ENCODE peak calls at places on chromosomes 4 and X, in seven cellular contexts. E is endodermal cell, Q is upper lobe of left lung, S is OCI-LY7, B is endothelial cell of umbilical vein, K is mucosa of descending colon, O is psoas muscle. X is an unnamed sample.

GRCh38 chrX:123487226-123487625 is 245.6 kb downstream of the THOC2 start:
- DNase-seq in E (no peak), Q (no peak), S (no peak), B (no peak), K (no peak), O (no peak), X (no peak)

GRCh38 chr4:38313999-38314561 is 349.9 kb upstream of the KLF3 start:
- DNase-seq in E (no peak), Q (no peak), S (no peak), B (no peak), K (peak; percentile 76), O (no peak), X (no peak)

GRCh38 chrX:106959897-106960296 is 39.7 kb downstream of the CLDN2 start:
- DNase-seq in E (peak; percentile 36), Q (no peak), S (no peak), B (peak; percentile 30), K (peak; percentile 11), O (no peak), X (no peak)

GRCh38 chrX:148380614-148381561 is 119.5 kb upstream of the AFF2 start:
- DNase-seq in E (no peak), Q (no peak), S (peak; percentile 65), B (no peak), K (peak; percentile 13), O (no peak), X (no peak)

GRCh38 chrX:79100791-79101484 is 43.5 kb upstream of the GPR174 start:
- DNase-seq in E (no peak), Q (no peak), S (no peak), B (no peak), K (no peak), O (no peak), X (no peak)

GRCh38 chr4:76781698-76782595 is 116.0 kb downstream of the SOWAHB start:
- DNase-seq in E (peak; percentile 63), Q (no peak), S (no peak), B (no peak), K (no peak), O (no peak), X (no peak)

GRCh38 chrX:13666836-13667235 is 13.9 kb downstream of the TCEANC start:
- DNase-seq in E (no peak), Q (no peak), S (no peak), B (no peak), K (no peak), O (no peak), X (no peak)

GRCh38 chr4:155413451-155413850 is 36.7 kb upstream of the MAP9 start:
- DNase-seq in E (no peak), Q (no peak), S (no peak), B (no peak), K (no peak), O (no peak), X (no peak)

GRCh38 chrX:138858438-138858837 is 146.9 kb upstream of the FGF13 start:
- DNase-seq in E (no peak), Q (no peak), S (no peak), B (no peak), K (no peak), O (no peak), X (no peak)

GRCh38 chr4:92809381-92809780 is 505.6 kb downstream of the GRID2 start:
- DNase-seq in E (no peak), Q (no peak), S (no peak), B (no peak), K (no peak), O (no peak), X (no peak)

GRCh38 chrX:109352121-109352556 is 129.7 kb downstream of the GUCY2F start:
- DNase-seq in E (no peak), Q (no peak), S (no peak), B (no peak), K (no peak), O (no peak), X (no peak)

GRCh38 chrX:109356684-109357083 is 125.2 kb downstream of the GUCY2F start:
- DNase-seq in E (no peak), Q (no peak), S (no peak), B (no peak), K (no peak), O (no peak), X (no peak)

GRCh38 chrX:109362101-109362500 is 119.8 kb downstream of the GUCY2F start:
- DNase-seq in E (no peak), Q (no peak), S (no peak), B (no peak), K (no peak), O (no peak), X (no peak)

GRCh38 chrX:109360301-109360700 is 121.6 kb downstream of the GUCY2F start:
- DNase-seq in E (no peak), Q (no peak), S (no peak), B (no peak), K (no peak), O (no peak), X (no peak)

DNA sequence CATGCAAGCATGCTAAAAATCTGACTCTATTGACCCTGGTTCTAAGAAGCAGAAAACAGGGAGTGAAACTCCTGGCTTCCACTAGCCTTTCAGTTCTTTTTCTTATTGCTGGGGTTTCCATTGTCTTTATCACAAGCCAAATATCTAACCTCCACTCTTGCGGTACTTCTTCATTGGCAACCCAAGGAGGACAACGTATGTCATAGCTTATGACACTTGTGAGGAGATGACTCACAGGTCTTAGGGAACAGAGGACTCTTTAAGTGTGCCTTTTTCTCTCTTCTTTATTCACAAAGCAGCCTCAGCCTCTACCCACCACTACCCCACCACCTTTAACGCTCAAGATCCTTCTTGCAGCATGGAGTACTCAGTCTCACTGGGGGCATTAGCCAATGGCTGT is 124.2 kb downstream of the GUCY2F start:
- DNase-seq in E (no peak), Q (no peak), S (no peak), B (no peak), K (no peak), O (no peak), X (no peak)
- H3K4me1 ChIP-seq in E (no peaks in the 10 kb centered on the region), Q (no peaks in the 10 kb centered on the region), S (no peaks in the 10 kb centered on the region), B (no peaks in the 10 kb centered on the region), K (no peaks in the 10 kb centered on the region), O (no peaks in the 10 kb centered on the region), X (no peaks in the 10 kb centered on the region)

DNA sequence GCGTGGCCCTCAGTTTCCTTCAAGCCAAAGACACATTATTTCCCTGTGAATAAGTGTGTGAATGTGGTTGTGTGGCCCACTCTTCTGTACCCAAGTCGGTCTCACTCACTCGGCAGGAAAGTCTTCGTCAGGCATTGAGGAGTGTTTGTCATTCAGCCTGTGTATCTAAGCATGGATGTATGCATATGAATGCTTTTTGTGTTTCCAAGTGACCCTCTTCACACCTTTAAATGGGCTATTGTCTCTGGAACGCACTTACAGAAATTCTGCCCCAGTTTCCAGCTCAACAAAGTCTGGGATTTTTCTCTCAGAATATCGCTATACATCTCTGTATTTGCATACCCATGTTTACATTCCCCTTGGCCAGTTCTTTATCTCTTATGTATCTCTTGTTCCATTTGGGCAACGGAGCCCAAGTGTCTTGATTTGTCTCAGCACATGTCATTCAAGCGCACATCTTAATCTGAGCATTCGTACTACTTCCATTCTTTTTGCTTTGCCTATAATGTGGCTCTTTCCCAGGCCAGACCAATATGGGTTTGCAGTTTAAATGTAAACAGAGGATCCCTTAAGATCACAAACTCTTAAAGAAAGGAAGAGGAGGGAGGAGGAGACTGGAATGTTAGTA is 4.8 kb downstream of the BCOR start:
- DNase-seq in E (peak; percentile 86), Q (no peak), S (no peak), B (no peak), K (no peak), O (no peak), X (no peak)
- H3K4me1 ChIP-seq in E (no peaks in the 10 kb centered on the region), Q (peaks cover 69% of the 10 kb centered on the region), S (peaks cover 69% of the 10 kb centered on the region), B (peaks cover 17% of the 10 kb centered on the region), K (peaks cover 11% of the 10 kb centered on the region), O (peaks cover 21% of the 10 kb centered on the region), X (no peaks in the 10 kb centered on the region)

DNA sequence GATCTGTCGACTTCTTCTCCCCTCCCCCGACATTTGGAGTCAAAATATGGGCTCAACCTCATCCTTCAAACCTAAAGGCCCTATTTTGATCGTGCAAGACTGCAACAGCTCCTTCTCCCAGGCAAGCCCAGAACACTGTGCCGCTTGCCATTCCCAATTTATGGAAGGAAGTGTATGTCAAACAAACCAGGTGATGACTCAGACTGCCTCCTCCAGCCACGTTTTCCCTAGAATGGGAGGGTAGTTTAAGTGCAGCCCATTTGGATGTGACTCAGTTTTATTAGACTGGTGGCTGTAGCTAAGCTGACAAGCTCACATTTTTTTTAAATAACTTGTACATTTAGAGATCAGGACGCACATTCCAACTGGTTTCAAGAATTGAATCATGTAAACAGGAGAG is 570.4 kb upstream of the DIPK2B start:
- DNase-seq in E (no peak), Q (no peak), S (no peak), B (peak; percentile 86), K (peak; percentile 60), O (no peak), X (no peak)
- H3K4me1 ChIP-seq in E (no peaks in the 10 kb centered on the region), Q (peaks cover 8% of the 10 kb centered on the region), S (no peaks in the 10 kb centered on the region), B (peaks cover 40% of the 10 kb centered on the region), K (peaks cover 9% of the 10 kb centered on the region), O (no peaks in the 10 kb centered on the region), X (no peaks in the 10 kb centered on the region)

GRCh38 chr4:120653790-120654189 is 268.7 kb downstream of the PRDM5 start:
- DNase-seq in E (no peak), Q (no peak), S (no peak), B (no peak), K (no peak), O (no peak), X (no peak)
- H3K4me1 ChIP-seq in E (no peaks in the 10 kb centered on the region), Q (peaks cover 5% of the 10 kb centered on the region), S (no peaks in the 10 kb centered on the region), B (no peaks in the 10 kb centered on the region), K (no peaks in the 10 kb centered on the region), O (no peaks in the 10 kb centered on the region), X (no peaks in the 10 kb centered on the region)

GRCh38 chrX:45757272-45757671 is 556.6 kb upstream of the DIPK2B start:
- DNase-seq in E (no peak), Q (no peak), S (no peak), B (no peak), K (no peak), O (no peak), X (no peak)

GRCh38 chrX:45758738-45759397 is 558.2 kb upstream of the DIPK2B start:
- DNase-seq in E (no peak), Q (no peak), S (no peak), B (no peak), K (no peak), O (no peak), X (no peak)

GRCh38 chrX:45760187-45760742 is 559.6 kb upstream of the DIPK2B start:
- DNase-seq in E (no peak), Q (no peak), S (no peak), B (no peak), K (no peak), O (no peak), X (no peak)

GRCh38 chrX:45756562-45756961 is 555.9 kb upstream of the DIPK2B start:
- DNase-seq in E (no peak), Q (no peak), S (no peak), B (peak; percentile 6), K (no peak), O (no peak), X (no peak)

GRCh38 chrX:45758319-45758718 is 557.6 kb upstream of the DIPK2B start:
- DNase-seq in E (no peak), Q (no peak), S (no peak), B (peak; percentile 86), K (no peak), O (no peak), X (no peak)
- H3K4me1 ChIP-seq in E (no peaks in the 10 kb centered on the region), Q (peaks cover 60% of the 10 kb centered on the region), S (no peaks in the 10 kb centered on the region), B (peaks cover 90% of the 10 kb centered on the region), K (peaks cover 7% of the 10 kb centered on the region), O (no peaks in the 10 kb centered on the region), X (peaks cover 2% of the 10 kb centered on the region)